ENCODE peak calls at places on chromosomes 7 and 10, in six cellular contexts. Q is HCT116, K is H1, F is K562, T is HepG2, O is GM12878. S is an unnamed sample. For H3K9me3, the result is how much of the 10 kb centered on the place peaks cover.

GRCh38 chr7:112452102-112452888 is 2.0 kb downstream of the IFRD1 start:
- DNase-seq in Q (no peak), K (no peak), F (no peak), T (peak), O (no peak), S (no peak)

GRCh38 chr7:471191-471865 is 48.3 kb downstream of the PDGFA start:
- DNase-seq in Q (no peak), K (no peak), F (peak), T (no peak), O (no peak), S (no peak)

GRCh38 chr10:17737021-17737965 is 14.7 kb upstream of the TMEM236 start:
- DNase-seq in Q (no peak), K (no peak), F (no peak), T (peak), O (no peak), S (peak)

GRCh38 chr7:26365077-26365896 is 73.6 kb downstream of the SNX10 start:
- DNase-seq in Q (peak), K (no peak), F (peak), T (peak), O (peak), S (peak)

GRCh38 chr7:106178593-106179134 is 66.6 kb upstream of the SYPL1 start:
- DNase-seq in Q (peak), K (no peak), F (no peak), T (peak), O (no peak), S (no peak)

GRCh38 chr10:84348431-84348830 is 20.0 kb downstream of the CCSER2 start:
- DNase-seq in Q (no peak), K (no peak), F (no peak), T (no peak), O (no peak), S (no peak)

GRCh38 chr7:91089382-91089963 is 174.8 kb upstream of the FZD1 start:
- DNase-seq in Q (peak), K (no peak), F (peak), T (peak), O (no peak), S (no peak)

GRCh38 chr10:96448021-96448457 is 65.7 kb downstream of the TLL2 start:
- DNase-seq in Q (no peak), K (no peak), F (no peak), T (no peak), O (peak), S (no peak)

GRCh38 chr10:20272575-20272974 is 456.3 kb downstream of the PLXDC2 start:
- DNase-seq in Q (no peak), K (no peak), F (no peak), T (no peak), O (no peak), S (no peak)

GRCh38 chr10:119769886-119770285 is 44.0 kb downstream of the INPP5F start:
- DNase-seq in Q (no peak), K (no peak), F (no peak), T (no peak), O (no peak), S (no peak)

GRCh38 chr10:116836902-116837513 is 12.3 kb upstream of the ENO4 start:
- DNase-seq in Q (no peak), K (no peak), F (no peak), T (no peak), O (no peak), S (no peak)

GRCh38 chr10:31242902-31243301 is 76.1 kb upstream of the ZEB1 start:
- DNase-seq in Q (peak), K (peak), F (peak), T (peak), O (peak), S (peak)

GRCh38 chr7:42858570-42858969 is 53.3 kb downstream of the C7orf25 start:
- DNase-seq in Q (no peak), K (no peak), F (no peak), T (no peak), O (no peak), S (no peak)

GRCh38 chr10:72173635-72174296 is 42.0 kb upstream of the ANAPC16 start:
- DNase-seq in Q (peak), K (no peak), F (no peak), T (peak), O (peak), S (no peak)

GRCh38 chr7:25090374-25090773 is 34.7 kb downstream of the CYCS start:
- DNase-seq in Q (no peak), K (no peak), F (no peak), T (peak), O (no peak), S (no peak)

DNA sequence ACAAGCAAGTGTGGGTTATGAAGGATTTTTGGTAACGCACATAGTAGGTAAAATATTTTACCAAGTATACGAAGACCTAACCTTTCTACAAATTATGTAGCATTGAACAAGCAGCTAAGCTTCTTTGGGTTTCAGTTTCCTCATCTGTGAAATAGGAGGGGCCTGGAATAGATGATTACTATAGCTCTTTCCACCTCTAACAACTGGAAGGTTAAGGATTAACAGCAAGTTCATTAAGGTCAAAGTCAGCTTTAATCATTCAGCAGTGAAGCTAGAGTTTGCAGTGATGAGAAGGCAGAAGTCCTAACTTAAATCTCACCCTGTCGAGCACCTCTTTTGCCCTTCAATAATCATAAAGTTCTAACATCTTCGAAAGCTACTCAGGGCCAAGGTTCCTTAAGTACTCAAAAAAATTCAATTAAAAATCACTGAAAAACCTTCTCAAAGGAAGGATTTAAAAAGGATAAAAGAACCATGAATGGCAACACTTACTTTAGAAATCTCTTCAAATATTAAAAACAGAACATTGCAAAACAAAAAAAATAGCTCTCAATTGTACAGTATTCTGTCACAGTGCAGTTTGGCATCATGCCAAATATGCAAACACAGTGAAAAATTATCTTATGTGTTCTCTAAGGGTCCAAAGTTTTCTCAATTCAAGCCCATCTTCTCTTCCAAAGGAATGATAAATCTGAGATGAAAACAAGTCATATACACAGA is 151.9 kb upstream of the SLC13A1 start:
- DNase-seq in Q (no peak), K (no peak), F (no peak), T (no peak), O (no peak), S (no peak)
- H3K4me3 ChIP-seq in Q (no peak), K (no peak), F (no peak), T (no peak), O (no peak), S (no peak)

GRCh38 chr10:35399414-35400009 is 63.2 kb downstream of the CCNY start:
- DNase-seq in Q (no peak), K (no peak), F (peak), T (no peak), O (no peak), S (no peak)
- H3K9me3 ChIP-seq in Q (under half), K (under half), F (under half), T (under half), O (under half), S (under half)

GRCh38 chr7:20218261-20218660 is 1.1 kb upstream of the MACC1 start:
- DNase-seq in Q (no peak), K (no peak), F (no peak), T (peak), O (no peak), S (no peak)
- TF ChIP-seq YY1 in Q (no peak), K (no peak), F (no peak), T (no peak), O (no peak), S (no peak)

GRCh38 chr10:129534826-129535225 is 67.8 kb downstream of the MGMT start:
- DNase-seq in Q (no peak), K (no peak), F (no peak), T (no peak), O (no peak), S (no peak)
- H3K4me3 ChIP-seq in Q (no peak), K (no peak), F (no peak), T (no peak), O (no peak), S (no peak)

GRCh38 chr7:64685741-64686140 is 19.8 kb downstream of the ZNF107 start:
- DNase-seq in Q (no peak), K (no peak), F (no peak), T (no peak), O (no peak), S (no peak)

GRCh38 chr7:64686493-64687184 is 20.7 kb downstream of the ZNF107 start:
- DNase-seq in Q (no peak), K (no peak), F (no peak), T (peak), O (no peak), S (no peak)

GRCh38 chr7:64687249-64687648 is 21.3 kb downstream of the ZNF107 start:
- DNase-seq in Q (no peak), K (no peak), F (no peak), T (no peak), O (no peak), S (no peak)

DNA sequence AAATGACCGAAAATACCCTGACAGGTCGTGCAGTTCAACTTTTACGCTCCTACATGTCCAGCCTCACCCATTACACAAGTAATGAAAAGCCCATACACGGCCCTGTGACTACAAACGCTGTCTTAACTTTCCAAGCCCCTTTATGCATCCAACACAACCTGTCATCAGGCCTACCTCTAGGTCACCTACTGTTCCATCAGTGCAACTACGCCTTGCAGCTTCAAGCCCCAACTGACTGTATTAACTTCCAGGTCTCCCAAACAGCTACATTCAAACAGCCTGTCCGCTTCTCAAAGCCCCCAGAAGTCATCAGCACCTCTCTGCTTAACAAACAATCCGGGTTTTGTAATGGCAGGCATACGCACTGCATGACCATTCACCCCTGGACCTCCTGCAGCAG is 19.2 kb downstream of the ZNF107 start:
- DNase-seq in Q (no peak), K (no peak), F (no peak), T (no peak), O (no peak), S (no peak)
- H3K9me3 ChIP-seq in Q (under half), K (under half), F (under half), T (under half), O (half or more), S (under half)

DNA sequence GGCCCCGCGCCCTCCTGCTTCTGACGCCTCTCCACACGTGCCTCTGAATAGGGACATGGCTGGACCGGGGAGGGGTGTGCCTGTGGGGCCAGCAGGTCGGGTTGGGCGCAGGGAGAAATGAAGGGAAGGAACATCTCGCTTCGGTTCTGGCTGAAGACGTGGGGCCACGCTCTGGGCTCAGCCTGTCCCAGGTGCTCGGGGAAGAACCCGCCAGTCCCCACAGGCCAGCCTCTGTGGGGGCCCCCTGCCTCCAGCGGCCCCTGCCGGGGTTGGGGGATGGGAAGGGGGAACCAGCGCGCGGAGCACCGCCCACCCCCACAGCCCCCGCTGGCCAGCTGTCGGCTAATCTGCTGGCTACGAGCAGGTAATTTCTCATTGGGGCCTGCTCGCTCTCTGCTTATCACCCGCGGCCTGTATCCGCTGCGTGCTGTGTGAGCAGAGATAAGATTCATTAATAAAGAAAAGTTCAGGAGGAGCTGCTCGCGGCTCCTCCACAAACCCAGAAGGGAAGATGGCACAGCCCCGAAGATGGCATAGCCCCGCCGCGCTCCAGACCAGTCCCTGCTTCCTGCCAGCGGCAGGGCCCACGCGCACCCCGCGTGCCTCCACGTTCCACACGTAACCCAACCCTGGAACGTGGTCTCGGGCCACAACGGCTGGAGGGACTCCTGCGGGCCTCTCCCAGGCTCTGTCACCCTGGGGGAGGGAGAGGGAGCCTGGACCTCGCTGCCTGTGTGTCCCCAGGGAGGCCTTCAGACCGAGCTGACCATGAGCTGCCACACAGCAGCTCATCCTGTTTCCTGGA is 186.3 kb downstream of the ELFN1 start:
- DNase-seq in Q (no peak), K (no peak), F (peak), T (no peak), O (no peak), S (no peak)
- TF ChIP-seq YY1 in Q (no peak), K (no peak), F (peak), T (no peak), O (no peak), S (no peak)

DNA sequence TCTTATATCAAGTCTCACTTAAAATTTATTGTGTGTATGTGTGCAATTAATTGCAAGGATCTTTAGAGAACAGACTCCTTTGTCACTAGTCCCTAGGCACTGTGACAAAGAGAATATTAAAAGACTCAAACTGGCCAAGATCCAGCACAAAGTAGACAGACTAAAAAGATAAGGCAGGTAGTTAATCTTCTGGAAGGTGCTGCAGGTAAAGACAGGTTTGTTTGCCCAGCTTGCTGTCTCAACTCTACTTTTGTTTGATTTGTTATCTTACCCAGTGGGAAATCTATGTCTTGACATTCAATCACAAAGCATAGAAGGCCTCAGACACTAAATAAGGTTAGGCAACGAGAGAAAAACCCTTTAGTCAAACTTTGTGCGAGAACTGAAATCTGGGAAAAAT is 807.9 kb upstream of the LRRN3 start:
- DNase-seq in Q (no peak), K (no peak), F (no peak), T (no peak), O (no peak), S (no peak)
- H3K4me3 ChIP-seq in Q (no peak), K (no peak), F (no peak), T (no peak), O (no peak), S (no peak)

GRCh38 chr7:64509583-64509982 is 53.3 kb downstream of the ZNF680 start:
- DNase-seq in Q (no peak), K (no peak), F (no peak), T (no peak), O (no peak), S (no peak)
- H3K9me3 ChIP-seq in Q (under half), K (under half), F (under half), T (under half), O (under half), S (half or more)

S was measured in NT2/D1.